ENCODE peak calls at places on chromosomes 13 and 19, in four cellular contexts. X is SK-N-SH, Z is NCI-H524, U is H54. A is an unnamed sample.

GRCh38 chr13:21895769-21896168 is 224.9 kb downstream of the FGF9 start:
- DNase-seq in X (no peak), Z (no peak), U (no peak), A (no peak)

GRCh38 chr13:99505814-99506269 is 4.6 kb downstream of the TM9SF2 start:
- DNase-seq in X (peak), Z (no peak), U (no peak), A (no peak)

GRCh38 chr19:54319049-54319448 is 6.1 kb upstream of the LILRA5 start:
- DNase-seq in X (no peak), Z (no peak), U (no peak), A (no peak)

GRCh38 chr19:43628646-43629326 is 9.4 kb upstream of the ZNF428 start:
- DNase-seq in X (no peak), Z (no peak), U (no peak), A (no peak)

GRCh38 chr19:15113245-15114152 is 6.3 kb downstream of the SYDE1 start:
- DNase-seq in X (peak), Z (no peak), U (no peak), A (no peak)

GRCh38 chr13:111327701-111328100 is 7.3 kb downstream of the TEX29 start:
- DNase-seq in X (peak), Z (no peak), U (no peak), A (no peak)

GRCh38 chr19:42277821-42278809 is 9.1 kb downstream of the CIC start:
- DNase-seq in X (peak), Z (peak), U (peak), A (no peak)

GRCh38 chr19:10612515-10613119 is 12.7 kb upstream of the SLC44A2 start:
- DNase-seq in X (peak), Z (no peak), U (no peak), A (no peak)

GRCh38 chr13:51821666-51822065 is 17.7 kb upstream of the DHRS12 start:
- DNase-seq in X (no peak), Z (peak), U (no peak), A (no peak)

GRCh38 chr19:412356-413355 is 3.7 kb upstream of the C2CD4C start:
- DNase-seq in X (peak), Z (peak), U (no peak), A (no peak)

GRCh38 chr19:33390120-33390907 is 16.8 kb downstream of the CEBPG start:
- DNase-seq in X (peak), Z (no peak), U (no peak), A (no peak)

GRCh38 chr19:55340144-55340783 is 588 bp downstream of the KMT5C start:
- DNase-seq in X (peak), Z (no peak), U (no peak), A (no peak)

GRCh38 chr19:43777163-43777700 is 3.5 kb downstream of the KCNN4 start:
- DNase-seq in X (peak), Z (no peak), U (peak), A (no peak)

GRCh38 chr19:3034845-3035541 is 5.9 kb upstream of the TLE2 start:
- DNase-seq in X (no peak), Z (peak), U (no peak), A (peak)

GRCh38 chr13:34748078-34748477 is 194.0 kb upstream of the NBEA start:
- DNase-seq in X (no peak), Z (no peak), U (no peak), A (no peak)

GRCh38 chr13:58452123-58452623 is 820.6 kb downstream of the PCDH17 start:
- DNase-seq in X (no peak), Z (no peak), U (no peak), A (no peak)

GRCh38 chr19:46428278-46429141 is at the start of gene PNMA8C:
- DNase-seq in X (peak), Z (peak), U (no peak), A (peak)

GRCh38 chr13:48750588-48751383 is 97.1 kb downstream of the CYSLTR2 start:
- DNase-seq in X (no peak), Z (no peak), U (no peak), A (no peak)

GRCh38 chr19:29884466-29884865 is 57.6 kb upstream of the URI1 start:
- DNase-seq in X (no peak), Z (no peak), U (no peak), A (no peak)

GRCh38 chr19:47447470-47448359 is 24.0 kb downstream of the SLC8A2 start:
- DNase-seq in X (peak), Z (peak), U (no peak), A (peak)

GRCh38 chr13:47932953-47933687 is 68.0 kb downstream of the SUCLA2 start:
- DNase-seq in X (no peak), Z (no peak), U (no peak), A (no peak)

GRCh38 chr13:29457299-29457698 is 138.2 kb downstream of the SLC7A1 start:
- DNase-seq in X (no peak), Z (no peak), U (no peak), A (no peak)

GRCh38 chr13:78609464-78610205 is 6.3 kb upstream of the POU4F1 start:
- DNase-seq in X (peak), Z (peak), U (no peak), A (no peak)

GRCh38 chr13:97753269-97753668 is 200.2 kb upstream of the IPO5 start:
- DNase-seq in X (no peak), Z (no peak), U (no peak), A (no peak)

GRCh38 chr19:2476451-2477140 is 669 bp downstream of the GADD45B start:
- DNase-seq in X (peak), Z (no peak), U (no peak), A (peak)

GRCh38 chr13:33228645-33229445 is 56.7 kb downstream of the STARD13 start:
- DNase-seq in X (peak), Z (peak), U (no peak), A (no peak)

GRCh38 chr19:43524922-43525835 is 1.8 kb downstream of the ETHE1 start:
- DNase-seq in X (no peak), Z (no peak), U (peak), A (no peak)

GRCh38 chr13:99970761-99971575 is 599 bp downstream of the ZIC5 start:
- DNase-seq in X (peak), Z (peak), U (no peak), A (no peak)

GRCh38 chr19:14450168-14450874 is 17.2 kb downstream of the PKN1 start:
- DNase-seq in X (peak), Z (no peak), U (no peak), A (peak)

GRCh38 chr13:29446016-29446415 is 149.5 kb downstream of the SLC7A1 start:
- DNase-seq in X (no peak), Z (no peak), U (no peak), A (no peak)

GRCh38 chr19:12891553-12892021 is 627 bp downstream of the GCDH start:
- DNase-seq in X (no peak), Z (no peak), U (no peak), A (no peak)

GRCh38 chr13:28438598-28439334 is 56.2 kb downstream of the FLT1 start:
- DNase-seq in X (no peak), Z (no peak), U (no peak), A (no peak)

GRCh38 chr13:110897024-110897423 is 17.8 kb downstream of the ANKRD10 start:
- DNase-seq in X (no peak), Z (no peak), U (no peak), A (no peak)

GRCh38 chr13:53042897-53043296 is 14.3 kb downstream of the OLFM4 start:
- DNase-seq in X (no peak), Z (no peak), U (no peak), A (no peak)

GRCh38 chr19:13373599-13373998 is 132.7 kb downstream of the CACNA1A start:
- DNase-seq in X (no peak), Z (no peak), U (no peak), A (no peak)

GRCh38 chr19:54674021-54674617 is 11.3 kb downstream of the LILRB4 start:
- DNase-seq in X (peak), Z (peak), U (peak), A (no peak)

GRCh38 chr13:60335531-60335930 is 61.5 kb upstream of the TDRD3 start:
- DNase-seq in X (no peak), Z (peak), U (no peak), A (no peak)

GRCh38 chr13:93991569-93991968 is 487.9 kb downstream of the DCT start:
- DNase-seq in X (no peak), Z (no peak), U (no peak), A (no peak)

A was measured in CD8-positive, alpha-beta T cell.